ENCODE peak calls at places on chromosomes 13 and 19, in seven cellular contexts. N is A549, Y is IMR-90, A is K562, Q is H1, R is SK-N-SH, H is HepG2. X is an unnamed sample.
A peak's percentile ranks its signal among the peaks of the same experiment; 100 is the strongest.

GRCh38 chr19:6482343-6482686 is 728 bp upstream of the DENND1C start:
- DNase-seq in H (no peak), R (no peak), A (no peak), Q (no peak), Y (no peak), N (no peak), X (no peak)

GRCh38 chr13:90016688-90017087 is 1330.8 kb upstream of the MIR17HG start:
- DNase-seq in R (no peak), A (no peak), N (no peak), Y (no peak), Q (no peak), H (no peak), X (no peak)

GRCh38 chr13:32255744-32256120 is 59.4 kb downstream of the ZAR1L start:
- DNase-seq in R (no peak), N (no peak), Q (no peak), Y (peak; percentile 76), H (peak; percentile 97), A (no peak), X (no peak)

GRCh38 chr13:65453982-65454381 is 1776.2 kb downstream of the PCDH9 start:
- DNase-seq in Y (no peak), N (no peak), H (no peak), A (no peak), Q (no peak), R (no peak), X (no peak)

GRCh38 chr13:93409001-93409400 is 182.4 kb downstream of the GPC6 start:
- DNase-seq in N (no peak), R (no peak), A (no peak), H (no peak), Y (peak; percentile 45), Q (no peak), X (no peak)

GRCh38 chr13:28611021-28611420 is 47.9 kb upstream of the POMP start:
- DNase-seq in Y (peak; percentile 26), R (no peak), Q (no peak), N (no peak), H (no peak), A (no peak), X (no peak)

GRCh38 chr19:49481020-49481683 is 6.3 kb upstream of the RPL13A start:
- DNase-seq in H (no peak), R (no peak), N (no peak), Q (no peak), Y (no peak), A (no peak), X (no peak)

GRCh38 chr13:40146063-40146462 is 490.6 kb downstream of the COG6 start:
- DNase-seq in Y (no peak), H (no peak), A (no peak), N (peak; percentile 29), Q (no peak), R (no peak), X (no peak)

GRCh38 chr13:46659413-46660065 is 106.6 kb downstream of the LRCH1 start:
- DNase-seq in H (peak; percentile 69), A (no peak), Q (no peak), N (peak; percentile 63), R (no peak), Y (no peak), X (no peak)

GRCh38 chr19:51365211-51366049 is 758 bp downstream of the ETFB start:
- DNase-seq in H (peak; percentile 95), Y (peak; percentile 53), R (no peak), Q (no peak), A (peak; percentile 47), N (peak; percentile 63), X (no peak)

GRCh38 chr13:23856008-23856750 is 33.0 kb downstream of the MIPEP start:
- DNase-seq in R (no peak), Y (no peak), H (no peak), N (no peak), A (no peak), Q (no peak), X (no peak)

GRCh38 chr13:40063743-40064142 is 408.3 kb downstream of the COG6 start:
- DNase-seq in H (peak; percentile 81), Q (no peak), Y (no peak), A (no peak), R (no peak), N (no peak), X (no peak)

GRCh38 chr19:3904233-3904632 is 23.7 kb downstream of the ATCAY start:
- DNase-seq in H (no peak), R (no peak), N (no peak), A (no peak), Q (no peak), Y (no peak), X (no peak)

GRCh38 chr13:79211377-79211776 is 194.7 kb downstream of the RBM26 start:
- DNase-seq in N (no peak), Q (no peak), H (no peak), Y (no peak), A (no peak), R (no peak), X (no peak)

GRCh38 chr13:88751994-88752393 is 1080.8 kb downstream of the SLITRK5 start:
- DNase-seq in R (no peak), A (no peak), Y (no peak), N (no peak), Q (no peak), H (no peak), X (no peak)

GRCh38 chr19:13298565-13299481 is 148.6 kb downstream of the IER2 start:
- DNase-seq in Y (no peak), N (no peak), R (peak; percentile 51), A (peak; percentile 67), Q (no peak), H (no peak), X (no peak)

GRCh38 chr13:35857769-35858168 is 273.4 kb downstream of the DCLK1 start:
- DNase-seq in H (no peak), Q (peak; percentile 73), A (no peak), Y (peak; percentile 32), N (no peak), R (no peak), X (no peak)

GRCh38 chr19:33383722-33384292 is 10.3 kb downstream of the CEBPG start:
- DNase-seq in R (no peak), A (no peak), N (no peak), Y (no peak), H (no peak), Q (no peak), X (no peak)

GRCh38 chr13:49812806-49813205 is 20.3 kb upstream of the KPNA3 start:
- DNase-seq in Y (no peak), N (no peak), Q (no peak), A (no peak), H (peak; percentile 66), R (no peak), X (no peak)

GRCh38 chr19:49327878-49328544 is 3.0 kb upstream of the SLC6A16 start:
- DNase-seq in H (peak; percentile 21), A (peak; percentile 48), Q (no peak), R (no peak), Y (peak; percentile 23), N (peak; percentile 51), X (peak; percentile 19)

GRCh38 chr13:50609016-50609415 is 234.5 kb downstream of the DLEU7 start:
- DNase-seq in N (no peak), R (no peak), A (no peak), H (no peak), Q (no peak), Y (no peak), X (no peak)

DNA sequence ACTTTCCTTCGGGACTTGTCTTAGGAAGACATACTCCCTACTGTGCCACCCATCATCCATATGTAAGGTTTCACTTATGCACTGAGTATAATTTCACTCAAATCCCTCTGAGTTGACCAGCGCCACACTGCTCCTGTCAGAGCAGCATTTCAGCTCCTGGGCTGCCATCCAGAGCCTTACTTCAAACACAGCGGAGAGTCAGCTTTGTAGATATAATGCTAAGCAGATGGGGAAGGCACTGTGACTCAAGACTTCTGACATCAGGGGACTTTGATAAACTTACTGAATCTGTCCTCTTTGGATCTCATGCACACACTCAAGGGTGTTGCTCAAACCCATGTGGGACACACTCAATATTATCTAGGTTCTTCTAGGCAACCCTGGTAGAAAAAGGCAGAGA is 34.9 kb downstream of the DOCK9 start:
- DNase-seq in H (no peak), Q (no peak), N (no peak), R (no peak), Y (peak; percentile 23), A (no peak), X (no peak)
- TF ChIP-seq RAD21 in H (no peak), Q (no peak), N (no peak), R (no peak), Y (no peak), A (no peak), X (no peak)

DNA sequence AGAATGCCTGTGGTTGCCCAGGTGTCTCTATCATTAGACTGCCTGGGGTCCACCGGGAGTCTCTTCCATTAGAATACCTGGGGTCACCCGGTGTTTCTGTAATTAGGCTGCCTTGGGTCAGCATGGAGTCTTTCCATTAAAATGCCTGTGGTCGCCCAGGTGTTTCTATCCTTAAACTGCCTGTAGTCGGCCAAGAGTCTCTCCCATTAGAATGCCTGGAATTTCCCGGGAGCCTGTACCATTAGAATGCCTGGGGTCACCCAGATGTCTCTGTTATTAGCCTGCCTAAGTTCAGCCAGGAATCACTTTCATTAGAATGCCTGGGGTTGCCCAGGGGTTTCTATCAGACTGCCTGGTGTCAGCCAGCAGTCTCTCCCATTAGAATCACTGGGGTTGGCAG is 1492.8 kb downstream of the UQCRFS1 start:
- DNase-seq in N (no peak), A (no peak), Y (no peak), H (no peak), R (no peak), Q (no peak), X (no peak)
- TF ChIP-seq RAD21 in N (no peak), A (no peak), Y (no peak), H (no peak), R (no peak), Q (no peak), X (no peak)

DNA sequence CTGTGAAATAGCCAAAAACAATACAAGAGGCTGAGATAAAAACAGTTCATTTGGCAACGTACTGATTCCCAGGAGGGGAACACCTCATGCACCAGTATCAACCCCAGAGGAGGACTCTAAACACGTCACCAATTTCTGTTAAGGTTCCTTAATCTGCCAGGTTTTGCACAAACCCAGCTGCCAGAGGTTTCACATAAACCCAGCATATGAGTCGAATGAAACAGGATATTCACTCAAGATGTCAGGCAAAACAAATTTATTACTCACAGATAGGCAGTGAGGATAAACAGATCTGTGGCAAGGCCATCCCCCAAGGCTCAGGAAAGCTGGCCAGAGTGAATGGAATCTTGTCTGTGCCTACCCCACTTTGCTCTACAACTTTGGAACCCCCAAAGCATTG is 210.9 kb downstream of the GPC5 start:
- DNase-seq in Q (no peak), A (no peak), N (no peak), R (peak; percentile 34), Y (peak; percentile 54), H (no peak), X (no peak)
- TF ChIP-seq RAD21 in Q (no peak), A (no peak), N (no peak), R (no peak), Y (no peak), H (no peak), X (no peak)

GRCh38 chr13:42544246-42544915 is 29.6 kb upstream of the TNFSF11 start:
- DNase-seq in N (no peak), A (no peak), H (no peak), Q (no peak), R (no peak), Y (no peak), X (no peak)
- TF ChIP-seq RAD21 in N (no peak), A (no peak), H (no peak), Q (no peak), R (no peak), Y (no peak), X (no peak)

GRCh38 chr13:96020941-96021340 is 32.3 kb downstream of the UGGT2 start:
- DNase-seq in Q (no peak), N (no peak), H (peak; percentile 59), A (no peak), R (no peak), Y (no peak), X (no peak)
- TF ChIP-seq RAD21 in Q (no peak), N (no peak), H (no peak), A (no peak), R (no peak), Y (no peak), X (no peak)